ENCODE peak calls at places on chromosome 18, in eight cellular contexts. O is H1, E is astrocyte of the spinal cord, Q is mucosa of descending colon, R is fibroblast of lung, D is AG09309, S is epithelial cell of esophagus, Y is HFF-Myc. X is an unnamed sample.

GRCh38 chr18:68440433-68440832 is 274.5 kb downstream of the TMX3 start:
- DNase-seq in O (no peak), E (no peak), Q (no peak), R (no peak), D (no peak), S (no peak), Y (no peak), X (no peak)

GRCh38 chr18:37902344-37902743 is 336.7 kb upstream of the CELF4 start:
- DNase-seq in O (no peak), E (no peak), Q (no peak), R (no peak), D (no peak), S (no peak), Y (no peak), X (no peak)

GRCh38 chr18:61993831-61994230 is 101.0 kb upstream of the RNF152 start:
- DNase-seq in O (no peak), E (no peak), Q (no peak), R (peak), D (no peak), S (peak), Y (no peak), X (no peak)

GRCh38 chr18:31101148-31102019 is 837 bp downstream of the DSC2 start:
- DNase-seq in O (no peak), E (no peak), Q (peak), R (peak), D (no peak), S (peak), Y (no peak), X (no peak)

GRCh38 chr18:59846814-59847490 is 52.8 kb upstream of the PMAIP1 start:
- DNase-seq in O (no peak), E (peak), Q (peak), R (peak), D (no peak), S (peak), Y (peak), X (no peak)

GRCh38 chr18:72273025-72273424 is 271.1 kb downstream of the CBLN2 start:
- DNase-seq in O (no peak), E (no peak), Q (no peak), R (no peak), D (no peak), S (no peak), Y (no peak), X (no peak)

GRCh38 chr18:63987743-63988142 is 17.9 kb downstream of the SERPINB8 start:
- DNase-seq in O (no peak), E (no peak), Q (no peak), R (no peak), D (no peak), S (no peak), Y (no peak), X (no peak)

GRCh38 chr18:35143615-35144596 is 96.9 kb upstream of the ZNF397 start:
- DNase-seq in O (peak), E (peak), Q (peak), R (peak), D (peak), S (peak), Y (peak), X (peak)

GRCh38 chr18:74468547-74469014 is 11.5 kb upstream of the DIPK1C start:
- DNase-seq in O (no peak), E (peak), Q (no peak), R (peak), D (no peak), S (peak), Y (no peak), X (peak)

GRCh38 chr18:76771132-76771824 is 51.1 kb upstream of the ZNF236 start:
- DNase-seq in O (no peak), E (no peak), Q (no peak), R (no peak), D (no peak), S (no peak), Y (no peak), X (no peak)

GRCh38 chr18:1090758-1091157 is 186.1 kb downstream of the ADCYAP1 start:
- DNase-seq in O (no peak), E (no peak), Q (no peak), R (no peak), D (no peak), S (no peak), Y (no peak), X (no peak)

GRCh38 chr18:46302866-46303485 is 198.8 kb downstream of the HAUS1 start:
- DNase-seq in O (no peak), E (no peak), Q (no peak), R (no peak), D (no peak), S (no peak), Y (no peak), X (no peak)

GRCh38 chr18:7766817-7767216 is 199.7 kb downstream of the PTPRM start:
- DNase-seq in O (no peak), E (no peak), Q (no peak), R (no peak), D (no peak), S (peak), Y (no peak), X (no peak)

GRCh38 chr18:45935591-45936335 is 31.4 kb downstream of the EPG5 start:
- DNase-seq in O (no peak), E (peak), Q (no peak), R (peak), D (no peak), S (no peak), Y (no peak), X (peak)

GRCh38 chr18:57059366-57059765 is 87.5 kb upstream of the BOD1L2 start:
- DNase-seq in O (no peak), E (no peak), Q (no peak), R (no peak), D (no peak), S (no peak), Y (no peak), X (no peak)

GRCh38 chr18:48541026-48541746 is 2.4 kb downstream of the CTIF start:
- DNase-seq in O (no peak), E (peak), Q (peak), R (peak), D (peak), S (peak), Y (no peak), X (peak)

GRCh38 chr18:61992285-61992684 is 99.5 kb upstream of the RNF152 start:
- DNase-seq in O (no peak), E (peak), Q (no peak), R (peak), D (peak), S (peak), Y (peak), X (peak)

GRCh38 chr18:76349067-76349715 is 145.9 kb downstream of the ZNF516 start:
- DNase-seq in O (peak), E (peak), Q (peak), R (peak), D (no peak), S (peak), Y (peak), X (peak)

GRCh38 chr18:60978338-60978737 is 354.9 kb upstream of the CDH20 start:
- DNase-seq in O (no peak), E (peak), Q (no peak), R (peak), D (peak), S (peak), Y (no peak), X (peak)

GRCh38 chr18:31685097-31686082 is 1.0 kb upstream of the B4GALT6 start:
- DNase-seq in O (peak), E (peak), Q (peak), R (peak), D (no peak), S (peak), Y (no peak), X (peak)

GRCh38 chr18:77062518-77063003 is 70.0 kb downstream of the MBP start:
- DNase-seq in O (no peak), E (peak), Q (no peak), R (peak), D (no peak), S (no peak), Y (no peak), X (peak)

GRCh38 chr18:59219672-59220163 is at the start of gene GRP:
- DNase-seq in O (no peak), E (no peak), Q (no peak), R (no peak), D (no peak), S (no peak), Y (no peak), X (no peak)

GRCh38 chr18:62436636-62437519 is 85.9 kb upstream of the ZCCHC2 start:
- DNase-seq in O (no peak), E (peak), Q (peak), R (peak), D (peak), S (peak), Y (no peak), X (no peak)

GRCh38 chr18:74652392-74652988 is 54.8 kb downstream of the ZNF407 start:
- DNase-seq in O (no peak), E (peak), Q (no peak), R (peak), D (peak), S (peak), Y (no peak), X (peak)

GRCh38 chr18:67864677-67865340 is 348.3 kb upstream of the DSEL start:
- DNase-seq in O (no peak), E (peak), Q (no peak), R (peak), D (peak), S (no peak), Y (no peak), X (no peak)

GRCh38 chr18:61738488-61738887 is 154.3 kb downstream of the RNF152 start:
- DNase-seq in O (no peak), E (no peak), Q (no peak), R (peak), D (no peak), S (peak), Y (no peak), X (no peak)

GRCh38 chr18:42480521-42480920 is 525.5 kb downstream of the PIK3C3 start:
- DNase-seq in O (no peak), E (no peak), Q (no peak), R (no peak), D (no peak), S (no peak), Y (no peak), X (no peak)

GRCh38 chr18:50457639-50458038 is 82.8 kb downstream of the SKA1 start:
- DNase-seq in O (no peak), E (no peak), Q (no peak), R (no peak), D (no peak), S (no peak), Y (no peak), X (no peak)

GRCh38 chr18:48868468-48869466 is 82.0 kb downstream of the SMAD7 start:
- DNase-seq in O (no peak), E (no peak), Q (no peak), R (peak), D (no peak), S (no peak), Y (no peak), X (no peak)

GRCh38 chr18:42137671-42138375 is 182.8 kb downstream of the PIK3C3 start:
- DNase-seq in O (no peak), E (no peak), Q (no peak), R (no peak), D (no peak), S (no peak), Y (no peak), X (no peak)

GRCh38 chr18:66867653-66868052 is 263.8 kb upstream of the CDH19 start:
- DNase-seq in O (no peak), E (peak), Q (no peak), R (peak), D (no peak), S (peak), Y (no peak), X (peak)

GRCh38 chr18:44759925-44760342 is 79.2 kb downstream of the SETBP1 start:
- DNase-seq in O (no peak), E (no peak), Q (no peak), R (no peak), D (no peak), S (no peak), Y (no peak), X (no peak)

GRCh38 chr18:44761812-44762211 is 81.1 kb downstream of the SETBP1 start:
- DNase-seq in O (no peak), E (no peak), Q (peak), R (no peak), D (no peak), S (peak), Y (no peak), X (no peak)

GRCh38 chr18:44763327-44763726 is 82.6 kb downstream of the SETBP1 start:
- DNase-seq in O (no peak), E (no peak), Q (no peak), R (no peak), D (no peak), S (no peak), Y (no peak), X (no peak)

GRCh38 chr18:44754567-44754966 is 73.9 kb downstream of the SETBP1 start:
- DNase-seq in O (no peak), E (no peak), Q (no peak), R (no peak), D (no peak), S (no peak), Y (no peak), X (no peak)

DNA sequence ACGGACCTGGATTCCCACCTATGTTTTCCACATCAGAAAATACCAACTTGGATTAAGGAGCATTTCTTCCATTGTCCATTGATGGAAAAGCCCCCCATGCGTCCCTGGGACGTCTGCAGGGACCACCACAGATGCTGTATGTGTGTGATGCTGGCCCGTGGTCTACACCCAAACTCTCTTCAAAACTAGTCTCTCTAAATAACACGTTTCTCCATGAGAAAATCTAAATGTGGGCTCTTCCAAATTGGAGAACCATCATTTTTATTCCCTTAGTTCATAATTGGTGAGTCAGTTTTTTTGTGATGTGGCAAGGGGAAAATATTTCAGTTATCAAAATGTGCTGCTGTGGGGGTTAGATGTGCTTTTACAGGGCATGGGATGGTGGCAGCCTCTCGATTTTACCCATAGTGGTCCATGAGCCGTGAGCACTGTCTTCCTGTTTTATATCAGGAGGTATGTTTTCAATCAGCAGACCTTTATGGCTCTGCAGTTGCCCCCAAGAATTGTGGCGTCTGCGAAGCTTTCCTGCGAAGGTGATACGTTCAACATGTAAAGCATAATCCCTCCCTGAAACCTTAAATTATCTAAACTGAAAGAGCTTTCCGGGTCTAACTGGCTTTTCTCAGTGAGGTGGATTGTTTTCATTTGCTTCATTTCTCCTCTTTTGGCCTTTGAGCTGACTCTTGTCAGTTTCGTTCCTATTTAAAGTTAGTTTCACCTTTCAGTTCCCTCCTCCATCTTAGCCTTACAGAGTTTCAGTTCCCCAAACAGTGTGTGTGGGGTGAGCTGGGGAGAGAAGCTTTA is 78.3 kb downstream of the SETBP1 start:
- DNase-seq in O (no peak), E (no peak), Q (no peak), R (no peak), D (no peak), S (no peak), Y (no peak), X (no peak)
- H3K4me3 ChIP-seq in O (no peak), E (no peak), Q (no peak), R (no peak), D (no peak), S (no peak), Y (no peak), X (no peak)

GRCh38 chr18:54148678-54149077 is 75.8 kb downstream of the MBD2 start:
- DNase-seq in O (no peak), E (no peak), Q (no peak), R (no peak), D (no peak), S (no peak), Y (no peak), X (no peak)
- H3K4me3 ChIP-seq in O (no peak), E (no peak), Q (no peak), R (no peak), D (no peak), S (no peak), Y (no peak), X (no peak)

GRCh38 chr18:2976733-2977132 is 36.2 kb downstream of the LPIN2 start:
- DNase-seq in O (no peak), E (no peak), Q (no peak), R (no peak), D (no peak), S (no peak), Y (no peak), X (no peak)

GRCh38 chr18:2979871-2980606 is 32.9 kb downstream of the LPIN2 start:
- DNase-seq in O (no peak), E (no peak), Q (no peak), R (no peak), D (no peak), S (no peak), Y (no peak), X (no peak)

GRCh38 chr18:2978208-2978607 is 34.7 kb downstream of the LPIN2 start:
- DNase-seq in O (no peak), E (no peak), Q (no peak), R (peak), D (no peak), S (no peak), Y (no peak), X (peak)

GRCh38 chr18:2979027-2979570 is 33.8 kb downstream of the LPIN2 start:
- DNase-seq in O (no peak), E (peak), Q (no peak), R (peak), D (no peak), S (no peak), Y (no peak), X (peak)

GRCh38 chr18:2978626-2979025 is 34.3 kb downstream of the LPIN2 start:
- DNase-seq in O (no peak), E (peak), Q (no peak), R (peak), D (peak), S (peak), Y (no peak), X (peak)
- H3K4me3 ChIP-seq in O (no peak), E (peak), Q (no peak), R (no peak), D (peak), S (no peak), Y (no peak), X (peak)

GRCh38 chr18:26575865-26576217 is 27.5 kb upstream of the KCTD1 start:
- DNase-seq in O (no peak), E (no peak), Q (no peak), R (no peak), D (no peak), S (peak), Y (no peak), X (no peak)
- H3K4me3 ChIP-seq in O (no peak), E (no peak), Q (no peak), R (no peak), D (no peak), S (no peak), Y (no peak), X (peak)

X was measured in astrocyte of the cerebellum.